ENCODE peak calls at places on chromosomes 5 and 9, in four cellular contexts. S, A, C and K are unnamed samples.

GRCh38 chr5:58497956-58498942 is 7.0 kb downstream of the GAPT start:
- DNase-seq in S (peak; percentile 9), A (peak; percentile 53), C (no peak), K (peak; percentile 37)

GRCh38 chr5:72295539-72295938 is 24.5 kb downstream of the MRPS27 start:
- DNase-seq in S (no peak), A (no peak), C (no peak), K (no peak)

GRCh38 chr5:73640861-73641320 is 14.9 kb downstream of the ARHGEF28 start:
- DNase-seq in S (no peak), A (no peak), C (no peak), K (no peak)

GRCh38 chr5:10856646-10857332 is 95.8 kb upstream of the DAP start:
- DNase-seq in S (peak; percentile 61), A (peak; percentile 14), C (no peak), K (peak; percentile 67)

GRCh38 chr9:80881946-80882345 is 807.4 kb downstream of the TLE1 start:
- DNase-seq in S (no peak), A (no peak), C (no peak), K (peak; percentile 19)

GRCh38 chr5:98258939-98259338 is 514.5 kb upstream of the RGMB start:
- DNase-seq in S (no peak), A (no peak), C (no peak), K (no peak)

GRCh38 chr5:78835176-78835575 is 149.9 kb downstream of the ARSB start:
- DNase-seq in S (no peak), A (no peak), C (no peak), K (no peak)

GRCh38 chr9:116383133-116383532 is 229.5 kb downstream of the PAPPA start:
- DNase-seq in S (no peak), A (no peak), C (no peak), K (no peak)

GRCh38 chr9:76599970-76600369 is 141.0 kb downstream of the GCNT1 start:
- DNase-seq in S (no peak), A (no peak), C (no peak), K (no peak)

GRCh38 chr9:119509291-119509905 is 140.2 kb upstream of the BRINP1 start:
- DNase-seq in S (no peak), A (no peak), C (no peak), K (no peak)

GRCh38 chr9:3043369-3043768 is 199.5 kb upstream of the PUM3 start:
- DNase-seq in S (no peak), A (no peak), C (no peak), K (no peak)

GRCh38 chr5:136814621-136815378 is 449.5 kb upstream of the TRPC7 start:
- DNase-seq in S (no peak), A (no peak), C (no peak), K (no peak)

GRCh38 chr5:30607301-30607700 is 586.2 kb upstream of the CDH6 start:
- DNase-seq in S (no peak), A (no peak), C (no peak), K (no peak)

GRCh38 chr9:9919174-9919573 is 693.6 kb downstream of the PTPRD start:
- DNase-seq in S (no peak), A (no peak), C (no peak), K (no peak)

GRCh38 chr9:91681461-91682305 is 258.1 kb upstream of the NFIL3 start:
- DNase-seq in S (peak; percentile 67), A (peak; percentile 58), C (no peak), K (peak; percentile 92)

GRCh38 chr5:63553069-63553468 is 409.2 kb downstream of the HTR1A start:
- DNase-seq in S (no peak), A (no peak), C (no peak), K (no peak)

GRCh38 chr5:83741571-83741970 is 20.9 kb upstream of the HAPLN1 start:
- DNase-seq in S (no peak), A (no peak), C (no peak), K (no peak)

GRCh38 chr9:132268725-132269352 is 85.9 kb downstream of the SETX start:
- DNase-seq in S (peak; percentile 77), A (peak; percentile 79), C (no peak), K (peak; percentile 70)

GRCh38 chr9:122912964-122913673 is at the start of gene ZBTB6:
- DNase-seq in S (peak; percentile 86), A (peak; percentile 88), C (peak; percentile 84), K (peak; percentile 81)

GRCh38 chr9:134276463-134277245 is 49.6 kb upstream of the RXRA start:
- DNase-seq in S (peak; percentile 29), A (no peak), C (no peak), K (no peak)

GRCh38 chr9:134168731-134169130 is 4.4 kb upstream of the RNU6ATAC start:
- DNase-seq in S (peak; percentile 31), A (peak; percentile 54), C (no peak), K (no peak)

GRCh38 chr5:37248387-37248969 is 698 bp downstream of the CPLANE1 start:
- DNase-seq in S (no peak), A (peak; percentile 44), C (peak; percentile 2), K (peak; percentile 29)

GRCh38 chr9:38357350-38358114 is 35.0 kb upstream of the ALDH1B1 start:
- DNase-seq in S (no peak), A (no peak), C (no peak), K (no peak)

GRCh38 chr9:87350915-87351314 is 146.8 kb upstream of the DAPK1 start:
- DNase-seq in S (no peak), A (no peak), C (no peak), K (no peak)

GRCh38 chr9:22143799-22144198 is 134.7 kb upstream of the CDKN2B start:
- DNase-seq in S (no peak), A (no peak), C (no peak), K (no peak)

GRCh38 chr9:128503870-128504269 is 649 bp upstream of the GLE1 start:
- DNase-seq in S (peak; percentile 54), A (no peak), C (no peak), K (peak; percentile 49)

GRCh38 chr5:54608423-54609085 is 91.0 kb downstream of the SNX18 start:
- DNase-seq in S (no peak), A (no peak), C (no peak), K (no peak)

GRCh38 chr5:172906436-172906835 is 52.8 kb upstream of the RPL26L1 start:
- DNase-seq in S (no peak), A (no peak), C (peak; percentile 57), K (no peak)

GRCh38 chr5:133357758-133358157 is 254.6 kb downstream of the FSTL4 start:
- DNase-seq in S (no peak), A (no peak), C (no peak), K (no peak)

GRCh38 chr5:141475625-141476131 is at the start of gene PCDHGC3:
- DNase-seq in S (peak; percentile 16), A (peak; percentile 87), C (peak; percentile 40), K (peak; percentile 90)
- TF ChIP-seq USF2 in S (no peak), A (peak; percentile 10), C (no peak), K (no peak)

GRCh38 chr5:168669156-168669555 is 90.0 kb upstream of the PANK3 start:
- DNase-seq in S (no peak), A (no peak), C (no peak), K (no peak)
- TF ChIP-seq SMC3 in S (no peak), A (no peak), C (no peak), K (no peak)

DNA sequence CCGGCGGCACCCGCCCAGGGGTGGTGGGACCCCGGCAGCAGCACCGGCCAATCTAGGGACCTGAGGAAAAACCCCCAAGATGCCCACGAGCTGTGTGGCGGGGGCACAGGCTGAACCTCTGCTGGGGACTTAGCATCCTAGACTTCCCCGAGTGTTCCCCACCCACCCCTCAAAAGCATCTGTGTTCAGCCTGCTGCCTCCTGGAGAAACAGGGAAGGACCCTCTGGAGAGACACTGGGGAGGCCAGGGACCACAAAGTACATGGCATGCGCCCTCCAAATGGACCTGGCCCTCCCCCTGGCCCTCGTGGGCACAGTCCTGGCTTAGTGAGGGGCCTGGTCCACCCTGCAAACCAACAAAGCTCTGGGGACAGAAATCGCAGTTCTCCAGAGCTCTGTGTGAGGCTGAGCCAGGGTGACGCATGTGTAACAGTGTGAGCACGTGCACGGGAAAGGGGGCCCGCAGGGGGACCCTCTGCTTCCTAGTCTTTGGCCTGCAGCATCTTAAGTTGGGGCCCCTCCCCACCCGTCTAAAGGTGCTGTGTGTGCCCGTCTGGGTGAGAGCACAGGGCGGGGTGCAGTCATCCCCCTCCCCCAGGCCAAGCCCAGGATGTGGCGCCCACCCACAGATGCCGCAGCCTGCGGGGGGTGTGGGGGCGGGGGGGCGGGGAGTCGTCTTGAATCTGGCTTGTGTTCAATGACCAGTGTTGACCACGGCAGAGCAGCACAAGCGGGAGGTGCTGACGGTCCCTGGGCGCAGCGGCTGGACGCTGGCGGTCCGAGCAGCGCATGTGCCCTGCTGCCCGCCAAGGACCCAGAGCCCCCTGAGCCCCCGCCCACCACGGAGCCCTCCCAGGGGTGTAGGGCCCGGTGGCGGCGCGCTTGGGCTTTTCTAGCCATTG is 668 bp upstream of the KCNT1 start:
- DNase-seq in S (no peak), A (no peak), C (no peak), K (peak; percentile 57)
- TF ChIP-seq USF2 in S (no peak), A (no peak), C (no peak), K (no peak)

GRCh38 chr5:675111-675875 is 17.9 kb downstream of the TPPP start:
- DNase-seq in S (no peak), A (no peak), C (no peak), K (no peak)
- TF ChIP-seq SMC3 in S (no peak), A (no peak), C (no peak), K (no peak)

DNA sequence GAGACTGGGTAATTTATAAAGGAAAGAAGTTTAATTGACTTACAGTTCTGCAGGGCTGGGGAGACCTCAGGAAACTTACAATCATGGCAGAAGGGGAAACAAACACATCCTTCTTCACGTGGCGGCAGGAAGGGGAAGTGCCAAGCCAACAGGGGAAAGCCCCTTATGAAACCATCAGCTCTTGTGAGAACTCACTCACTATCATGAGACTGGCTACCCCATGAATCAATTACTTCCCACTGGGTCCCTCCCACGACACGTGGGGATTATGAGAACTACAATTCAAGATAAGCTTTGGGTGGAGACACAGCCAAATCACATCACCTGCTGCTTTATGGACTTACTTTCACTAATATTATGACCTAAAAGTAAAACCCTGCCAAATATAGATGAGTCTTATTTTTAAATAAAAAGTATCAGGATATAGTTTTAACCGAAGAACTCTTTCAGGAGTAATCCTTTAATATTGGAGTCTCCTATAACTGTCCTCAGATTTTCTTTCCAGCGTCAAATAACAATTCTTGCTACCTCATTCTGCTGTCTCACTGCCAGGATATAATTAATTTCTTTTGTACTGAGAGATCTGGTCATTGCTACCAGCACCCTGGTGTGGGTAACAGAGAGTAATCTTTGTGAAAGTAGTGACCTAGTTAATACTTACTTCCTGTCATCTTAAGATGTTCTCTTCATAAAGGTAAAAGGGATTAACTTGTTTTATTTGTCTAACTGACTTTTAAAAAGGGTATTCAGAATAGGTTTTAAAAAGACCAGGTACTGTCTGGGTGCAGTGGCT is 68.6 kb downstream of the NLN start:
- DNase-seq in S (no peak), A (no peak), C (no peak), K (no peak)
- TF ChIP-seq USF2 in S (no peak), A (no peak), C (no peak), K (no peak)

GRCh38 chr5:62143268-62144229 is 162.5 kb upstream of the KIF2A start:
- DNase-seq in S (peak; percentile 38), A (peak; percentile 25), C (no peak), K (peak; percentile 24)
- TF ChIP-seq SMC3 in S (no peak), A (peak; percentile 56), C (peak; percentile 8), K (no peak)